ENCODE peak calls at places on chromosomes 11 and 22, in seven cellular contexts. P is body of pancreas, Q is endothelial cell, C is fibroblast of pulmonary artery, W is AG04449, Y is bronchial epithelial cell, U is cardiac muscle cell. Z is an unnamed sample.

GRCh38 chr11:83717551-83717950 is 431.4 kb upstream of the CCDC90B start:
- DNase-seq in P (no peak), Q (no peak), C (no peak), W (no peak), Y (no peak), U (no peak), Z (no peak)

GRCh38 chr11:75858613-75859012 is 43.6 kb downstream of the UVRAG start:
- DNase-seq in P (no peak), Q (no peak), C (peak; percentile 82), W (peak; percentile 42), Y (peak; percentile 16), U (no peak), Z (no peak)

GRCh38 chr11:101916422-101916821 is at the start of gene ANGPTL5:
- DNase-seq in P (no peak), Q (no peak), C (no peak), W (no peak), Y (no peak), U (no peak), Z (no peak)

GRCh38 chr22:32623943-32624342 is 149.3 kb downstream of the FBXO7 start:
- DNase-seq in P (peak; percentile 21), Q (no peak), C (peak; percentile 79), W (peak; percentile 67), Y (no peak), U (no peak), Z (no peak)

GRCh38 chr11:71482216-71482615 is 29.2 kb downstream of the NADSYN1 start:
- DNase-seq in P (no peak), Q (no peak), C (no peak), W (no peak), Y (no peak), U (no peak), Z (no peak)

GRCh38 chr22:31313366-31314147 is 21.3 kb upstream of the PIK3IP1 start:
- DNase-seq in P (peak; percentile 88), Q (peak; percentile 72), C (peak; percentile 91), W (no peak), Y (peak; percentile 93), U (peak; percentile 78), Z (peak; percentile 75)

GRCh38 chr11:9861860-9862725 is 198.2 kb downstream of the SWAP70 start:
- DNase-seq in P (peak; percentile 45), Q (peak; percentile 54), C (peak; percentile 81), W (peak; percentile 33), Y (peak; percentile 62), U (peak; percentile 60), Z (peak; percentile 58)

GRCh38 chr11:111855506-111855905 is 15.9 kb downstream of the ALG9 start:
- DNase-seq in P (no peak), Q (no peak), C (no peak), W (no peak), Y (no peak), U (no peak), Z (no peak)

GRCh38 chr11:62565100-62565802 is 8.4 kb downstream of the EEF1G start:
- DNase-seq in P (no peak), Q (no peak), C (no peak), W (no peak), Y (no peak), U (no peak), Z (no peak)

GRCh38 chr11:10770626-10771254 is 19.7 kb downstream of the CTR9 start:
- DNase-seq in P (peak; percentile 59), Q (peak; percentile 66), C (peak; percentile 55), W (no peak), Y (peak; percentile 55), U (peak; percentile 80), Z (peak; percentile 71)

GRCh38 chr11:64271339-64272132 is 12.9 kb downstream of the BAD start:
- DNase-seq in P (peak; percentile 90), Q (peak; percentile 84), C (peak; percentile 95), W (peak; percentile 82), Y (peak; percentile 80), U (peak; percentile 98), Z (peak; percentile 87)

GRCh38 chr11:120931057-120931779 is 92.7 kb upstream of the TBCEL start:
- DNase-seq in P (no peak), Q (no peak), C (no peak), W (no peak), Y (no peak), U (no peak), Z (no peak)
- TF ChIP-seq CTCF in P (no peak), Q (peak; percentile 16), C (no peak), W (no peak), Y (no peak), U (no peak), Z (peak; percentile 32)

GRCh38 chr11:3046641-3047040 is 10.6 kb downstream of the CARS1 start:
- DNase-seq in P (no peak), Q (no peak), C (no peak), W (no peak), Y (no peak), U (no peak), Z (no peak)

GRCh38 chr11:3044915-3045314 is 12.3 kb downstream of the CARS1 start:
- DNase-seq in P (no peak), Q (no peak), C (no peak), W (no peak), Y (no peak), U (no peak), Z (no peak)

GRCh38 chr11:3047637-3048036 is 9.6 kb downstream of the CARS1 start:
- DNase-seq in P (no peak), Q (no peak), C (no peak), W (no peak), Y (no peak), U (no peak), Z (no peak)

GRCh38 chr11:3044004-3044403 is 13.2 kb downstream of the CARS1 start:
- DNase-seq in P (no peak), Q (no peak), C (no peak), W (no peak), Y (no peak), U (no peak), Z (no peak)

GRCh38 chr11:3046190-3046589 is 11.0 kb downstream of the CARS1 start:
- DNase-seq in P (no peak), Q (peak; percentile 28), C (no peak), W (no peak), Y (no peak), U (no peak), Z (no peak)
- TF ChIP-seq CTCF in P (no peak), Q (peak; percentile 20), C (peak; percentile 22), W (peak; percentile 27), Y (peak; percentile 31), U (peak; percentile 19), Z (peak; percentile 16)

GRCh38 chr11:29022676-29023075 is 914.5 kb downstream of the METTL15 start:
- DNase-seq in P (no peak), Q (no peak), C (no peak), W (no peak), Y (peak; percentile 70), U (no peak), Z (no peak)
- TF ChIP-seq CTCF in P (no peak), Q (no peak), C (no peak), W (no peak), Y (no peak), U (no peak), Z (no peak)

GRCh38 chr11:60657880-60658279 is 41.5 kb upstream of the MS4A8 start:
- DNase-seq in P (peak; percentile 62), Q (no peak), C (no peak), W (no peak), Y (no peak), U (peak; percentile 57), Z (no peak)
- TF ChIP-seq CTCF in P (peak; percentile 49), Q (no peak), C (no peak), W (no peak), Y (no peak), U (no peak), Z (no peak)

GRCh38 chr22:41898645-41899044 is 16.2 kb downstream of the SHISA8 start:
- DNase-seq in P (no peak), Q (no peak), C (no peak), W (no peak), Y (no peak), U (no peak), Z (no peak)

GRCh38 chr22:41899992-41900651 is 14.8 kb downstream of the SHISA8 start:
- DNase-seq in P (no peak), Q (no peak), C (no peak), W (no peak), Y (no peak), U (no peak), Z (no peak)

GRCh38 chr22:41902016-41902415 is 12.9 kb downstream of the SHISA8 start:
- DNase-seq in P (no peak), Q (no peak), C (no peak), W (no peak), Y (no peak), U (no peak), Z (no peak)

GRCh38 chr22:41900652-41901312 is 14.1 kb downstream of the SHISA8 start:
- DNase-seq in P (no peak), Q (no peak), C (no peak), W (no peak), Y (no peak), U (no peak), Z (no peak)

GRCh38 chr22:41899110-41899509 is 15.8 kb downstream of the SHISA8 start:
- DNase-seq in P (no peak), Q (no peak), C (no peak), W (no peak), Y (no peak), U (no peak), Z (no peak)
- TF ChIP-seq CTCF in P (no peak), Q (no peak), C (no peak), W (no peak), Y (no peak), U (no peak), Z (no peak)

DNA sequence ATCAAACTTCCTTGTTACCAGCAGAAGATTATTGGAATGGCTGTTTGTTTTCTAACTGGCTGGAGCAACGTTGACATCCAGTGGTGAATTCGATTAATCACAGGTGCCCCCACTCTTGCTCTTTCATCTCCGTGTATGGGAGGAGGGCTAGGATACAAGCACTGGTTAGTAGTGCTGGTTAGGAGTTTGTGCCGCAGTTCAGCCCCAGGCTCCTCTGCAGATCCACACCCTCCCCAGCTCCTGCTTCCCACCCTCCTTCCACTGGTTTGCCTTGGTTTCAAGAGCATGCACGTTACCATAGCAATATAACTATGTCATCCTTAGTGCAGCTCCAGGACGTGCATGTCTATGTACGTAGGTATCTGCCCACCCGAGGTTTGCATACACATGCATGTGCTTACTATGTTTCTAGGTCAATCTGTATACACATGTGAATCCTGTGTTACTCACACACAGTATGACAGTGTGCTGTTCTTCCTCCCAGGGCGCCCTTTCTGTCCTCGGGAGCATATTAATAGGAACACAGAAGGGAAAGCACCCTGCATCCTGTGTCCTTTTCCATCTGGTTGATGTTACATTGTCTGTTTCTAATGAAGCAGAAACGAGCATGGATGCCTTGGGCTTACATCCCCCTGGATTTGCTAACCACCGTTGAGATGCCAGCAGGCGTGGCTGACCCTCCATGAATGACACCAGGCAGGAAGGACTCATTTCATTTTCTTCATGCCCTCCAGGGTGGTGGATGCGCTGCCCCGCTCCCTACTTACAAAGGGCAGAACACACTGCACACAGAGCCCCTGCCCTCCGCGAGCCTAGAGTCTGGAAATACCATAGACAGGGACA is 539.2 kb downstream of the OPCML start:
- DNase-seq in P (no peak), Q (peak; percentile 19), C (no peak), W (peak; percentile 9), Y (no peak), U (no peak), Z (no peak)
- TF ChIP-seq CTCF in P (no peak), Q (no peak), C (no peak), W (peak; percentile 43), Y (no peak), U (peak; percentile 16), Z (no peak)

GRCh38 chr11:23112987-23113886 is 253.0 kb upstream of the CCDC179 start:
- DNase-seq in P (peak; percentile 75), Q (peak; percentile 33), C (peak; percentile 65), W (no peak), Y (peak; percentile 63), U (peak; percentile 60), Z (no peak)
- TF ChIP-seq CTCF in P (peak; percentile 73), Q (peak; percentile 34), C (peak; percentile 67), W (peak; percentile 49), Y (peak; percentile 71), U (peak; percentile 61), Z (peak; percentile 63)

Z was measured in glutamatergic neuron.